ENCODE peak calls at places on chromosomes 5 and 9, in seven cellular contexts. One of them, this sample, is unnamed.

GRCh38 chr9:137306546-137307254 is 4.6 kb upstream of the NRARP start:
- DNase-seq in astrocyte: no peak
- DNase-seq in AG09309: no peak
- DNase-seq in endothelial cell: no peak
- DNase-seq in stomach: no peak
- DNase-seq in MCF 10A: no peak
- DNase-seq in foreskin keratinocyte: no peak
- DNase-seq in this sample: no peak

GRCh38 chr9:2466703-2467102 is 154.9 kb upstream of the VLDLR start:
- DNase-seq in astrocyte: no peak
- DNase-seq in AG09309: no peak
- DNase-seq in endothelial cell: no peak
- DNase-seq in stomach: no peak
- DNase-seq in MCF 10A: no peak
- DNase-seq in foreskin keratinocyte: no peak
- DNase-seq in this sample: no peak

GRCh38 chr5:140545606-140546005 is 1.9 kb upstream of the EIF4EBP3 start:
- DNase-seq in astrocyte: no peak
- DNase-seq in AG09309: no peak
- DNase-seq in endothelial cell: no peak
- DNase-seq in stomach: no peak
- DNase-seq in MCF 10A: no peak
- DNase-seq in foreskin keratinocyte: no peak
- DNase-seq in this sample: no peak

GRCh38 chr9:137313326-137313920 is 11.4 kb upstream of the NRARP start:
- DNase-seq in astrocyte: no peak
- DNase-seq in AG09309: no peak
- DNase-seq in endothelial cell: peak; percentile 4
- DNase-seq in stomach: no peak
- DNase-seq in MCF 10A: no peak
- DNase-seq in foreskin keratinocyte: no peak
- DNase-seq in this sample: no peak

GRCh38 chr9:73011956-73012355 is 59.1 kb upstream of the ALDH1A1 start:
- DNase-seq in astrocyte: no peak
- DNase-seq in AG09309: no peak
- DNase-seq in endothelial cell: no peak
- DNase-seq in stomach: no peak
- DNase-seq in MCF 10A: no peak
- DNase-seq in foreskin keratinocyte: no peak
- DNase-seq in this sample: no peak

GRCh38 chr9:33881635-33882034 is 64.7 kb downstream of the UBE2R2 start:
- DNase-seq in astrocyte: peak; percentile 76
- DNase-seq in AG09309: no peak
- DNase-seq in endothelial cell: no peak
- DNase-seq in stomach: no peak
- DNase-seq in MCF 10A: peak; percentile 21
- DNase-seq in foreskin keratinocyte: no peak
- DNase-seq in this sample: no peak

GRCh38 chr5:179275941-179276837 is 69.1 kb downstream of the ADAMTS2 start:
- DNase-seq in astrocyte: peak; percentile 95
- DNase-seq in AG09309: peak; percentile 92
- DNase-seq in endothelial cell: no peak
- DNase-seq in stomach: peak; percentile 44
- DNase-seq in MCF 10A: peak; percentile 72
- DNase-seq in foreskin keratinocyte: no peak
- DNase-seq in this sample: no peak

GRCh38 chr9:79129865-79130480 is 441.8 kb upstream of the TLE4 start:
- DNase-seq in astrocyte: peak; percentile 30
- DNase-seq in AG09309: no peak
- DNase-seq in endothelial cell: peak; percentile 70
- DNase-seq in stomach: peak; percentile 57
- DNase-seq in MCF 10A: peak; percentile 60
- DNase-seq in foreskin keratinocyte: peak; percentile 13
- DNase-seq in this sample: no peak

GRCh38 chr5:117681431-117681830 is 1106.8 kb upstream of the SEMA6A start:
- DNase-seq in astrocyte: no peak
- DNase-seq in AG09309: no peak
- DNase-seq in endothelial cell: no peak
- DNase-seq in stomach: no peak
- DNase-seq in MCF 10A: no peak
- DNase-seq in foreskin keratinocyte: no peak
- DNase-seq in this sample: no peak

GRCh38 chr9:134670851-134671281 is 29.3 kb downstream of the COL5A1 start:
- DNase-seq in astrocyte: peak; percentile 35
- DNase-seq in AG09309: no peak
- DNase-seq in endothelial cell: no peak
- DNase-seq in stomach: no peak
- DNase-seq in MCF 10A: no peak
- DNase-seq in foreskin keratinocyte: no peak
- DNase-seq in this sample: no peak

GRCh38 chr5:36877667-36878420 is 1.3 kb downstream of the NIPBL start:
- DNase-seq in astrocyte: peak; percentile 48
- DNase-seq in AG09309: no peak
- DNase-seq in endothelial cell: no peak
- DNase-seq in stomach: no peak
- DNase-seq in MCF 10A: peak; percentile 69
- DNase-seq in foreskin keratinocyte: peak; percentile 68
- DNase-seq in this sample: no peak

GRCh38 chr9:82764270-82764669 is 298.7 kb downstream of the RASEF start:
- DNase-seq in astrocyte: no peak
- DNase-seq in AG09309: no peak
- DNase-seq in endothelial cell: no peak
- DNase-seq in stomach: no peak
- DNase-seq in MCF 10A: no peak
- DNase-seq in foreskin keratinocyte: no peak
- DNase-seq in this sample: no peak

GRCh38 chr5:107135391-107135790 is 535.3 kb downstream of the EFNA5 start:
- DNase-seq in astrocyte: peak; percentile 60
- DNase-seq in AG09309: no peak
- DNase-seq in endothelial cell: no peak
- DNase-seq in stomach: no peak
- DNase-seq in MCF 10A: no peak
- DNase-seq in foreskin keratinocyte: peak; percentile 57
- DNase-seq in this sample: no peak

GRCh38 chr5:1672396-1672795 is 127.2 kb downstream of the MRPL36 start:
- DNase-seq in astrocyte: no peak
- DNase-seq in AG09309: no peak
- DNase-seq in endothelial cell: no peak
- DNase-seq in stomach: no peak
- DNase-seq in MCF 10A: no peak
- DNase-seq in foreskin keratinocyte: no peak
- DNase-seq in this sample: no peak
- TF ChIP-seq CTCF in astrocyte: no peak
- TF ChIP-seq CTCF in AG09309: no peak
- TF ChIP-seq CTCF in endothelial cell: no peak
- TF ChIP-seq CTCF in stomach: no peak
- TF ChIP-seq CTCF in MCF 10A: no peak
- TF ChIP-seq CTCF in foreskin keratinocyte: no peak
- TF ChIP-seq CTCF in this sample: no peak

DNA sequence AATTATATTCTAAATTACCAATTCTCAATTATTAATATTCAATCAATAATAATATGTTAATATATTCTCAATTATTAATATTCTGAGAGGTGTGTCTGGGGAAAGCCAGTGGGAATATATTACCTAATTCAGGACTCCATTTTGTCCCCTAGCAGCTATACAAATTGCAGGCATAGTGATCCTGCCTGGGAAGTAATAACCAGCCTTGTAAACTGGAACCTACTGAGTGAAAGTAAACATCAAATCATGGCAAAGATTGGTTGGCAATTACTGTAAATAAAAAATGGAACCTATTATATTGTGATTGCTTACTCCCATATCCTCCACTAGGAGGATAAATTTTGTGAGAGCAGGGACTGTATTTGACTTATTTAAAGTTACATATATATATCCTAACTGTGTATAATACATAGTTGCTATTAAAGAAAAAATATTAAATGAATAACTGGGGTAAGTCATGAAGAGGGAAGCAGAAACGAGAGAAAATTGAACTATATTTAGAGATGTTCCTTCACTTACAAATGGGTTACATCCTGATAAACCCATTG is 150.5 kb upstream of the ELL2 start:
- DNase-seq in astrocyte: no peak
- DNase-seq in AG09309: no peak
- DNase-seq in endothelial cell: no peak
- DNase-seq in stomach: no peak
- DNase-seq in MCF 10A: no peak
- DNase-seq in foreskin keratinocyte: no peak
- DNase-seq in this sample: no peak
- TF ChIP-seq CTCF in astrocyte: no peak
- TF ChIP-seq CTCF in AG09309: peak; percentile 1
- TF ChIP-seq CTCF in endothelial cell: peak; percentile 52
- TF ChIP-seq CTCF in stomach: no peak
- TF ChIP-seq CTCF in MCF 10A: no peak
- TF ChIP-seq CTCF in foreskin keratinocyte: peak; percentile 45
- TF ChIP-seq CTCF in this sample: no peak

GRCh38 chr5:80408475-80408875 is 611 bp downstream of the ZFYVE16 start:
- DNase-seq in astrocyte: peak; percentile 35
- DNase-seq in AG09309: no peak
- DNase-seq in endothelial cell: peak; percentile 67
- DNase-seq in stomach: peak; percentile 50
- DNase-seq in MCF 10A: peak; percentile 66
- DNase-seq in foreskin keratinocyte: no peak
- DNase-seq in this sample: no peak
- TF ChIP-seq CTCF in astrocyte: no peak
- TF ChIP-seq CTCF in AG09309: no peak
- TF ChIP-seq CTCF in endothelial cell: no peak
- TF ChIP-seq CTCF in stomach: no peak
- TF ChIP-seq CTCF in MCF 10A: peak; percentile 3
- TF ChIP-seq CTCF in foreskin keratinocyte: no peak
- TF ChIP-seq CTCF in this sample: no peak

GRCh38 chr9:88678431-88678830 is 143.5 kb downstream of the NXNL2 start:
- DNase-seq in astrocyte: no peak
- DNase-seq in AG09309: no peak
- DNase-seq in endothelial cell: no peak
- DNase-seq in stomach: no peak
- DNase-seq in MCF 10A: no peak
- DNase-seq in foreskin keratinocyte: no peak
- DNase-seq in this sample: no peak

GRCh38 chr9:88676644-88677043 is 141.7 kb downstream of the NXNL2 start:
- DNase-seq in astrocyte: no peak
- DNase-seq in AG09309: no peak
- DNase-seq in endothelial cell: no peak
- DNase-seq in stomach: no peak
- DNase-seq in MCF 10A: no peak
- DNase-seq in foreskin keratinocyte: no peak
- DNase-seq in this sample: no peak

GRCh38 chr9:88678008-88678407 is 143.0 kb downstream of the NXNL2 start:
- DNase-seq in astrocyte: no peak
- DNase-seq in AG09309: no peak
- DNase-seq in endothelial cell: no peak
- DNase-seq in stomach: no peak
- DNase-seq in MCF 10A: no peak
- DNase-seq in foreskin keratinocyte: no peak
- DNase-seq in this sample: no peak

GRCh38 chr9:88672874-88673695 is 138.1 kb downstream of the NXNL2 start:
- DNase-seq in astrocyte: no peak
- DNase-seq in AG09309: no peak
- DNase-seq in endothelial cell: no peak
- DNase-seq in stomach: no peak
- DNase-seq in MCF 10A: no peak
- DNase-seq in foreskin keratinocyte: no peak
- DNase-seq in this sample: no peak
- TF ChIP-seq CTCF in astrocyte: no peak
- TF ChIP-seq CTCF in AG09309: peak; percentile 3
- TF ChIP-seq CTCF in endothelial cell: no peak
- TF ChIP-seq CTCF in stomach: no peak
- TF ChIP-seq CTCF in MCF 10A: no peak
- TF ChIP-seq CTCF in foreskin keratinocyte: peak; percentile 23
- TF ChIP-seq CTCF in this sample: no peak

GRCh38 chr5:14868771-14869170 is 2.8 kb downstream of the ANKH start:
- DNase-seq in astrocyte: no peak
- DNase-seq in AG09309: no peak
- DNase-seq in endothelial cell: no peak
- DNase-seq in stomach: no peak
- DNase-seq in MCF 10A: no peak
- DNase-seq in foreskin keratinocyte: no peak
- DNase-seq in this sample: no peak

GRCh38 chr5:14871573-14872069 is at the start of gene ANKH:
- DNase-seq in astrocyte: peak; percentile 59
- DNase-seq in AG09309: no peak
- DNase-seq in endothelial cell: peak; percentile 85
- DNase-seq in stomach: peak; percentile 82
- DNase-seq in MCF 10A: peak; percentile 72
- DNase-seq in foreskin keratinocyte: no peak
- DNase-seq in this sample: peak; percentile 79

GRCh38 chr5:14871084-14871572 is 450 bp downstream of the ANKH start:
- DNase-seq in astrocyte: no peak
- DNase-seq in AG09309: no peak
- DNase-seq in endothelial cell: no peak
- DNase-seq in stomach: no peak
- DNase-seq in MCF 10A: peak; percentile 24
- DNase-seq in foreskin keratinocyte: no peak
- DNase-seq in this sample: no peak

GRCh38 chr5:14869286-14870164 is 2.1 kb downstream of the ANKH start:
- DNase-seq in astrocyte: no peak
- DNase-seq in AG09309: no peak
- DNase-seq in endothelial cell: no peak
- DNase-seq in stomach: no peak
- DNase-seq in MCF 10A: no peak
- DNase-seq in foreskin keratinocyte: no peak
- DNase-seq in this sample: no peak

GRCh38 chr5:14870347-14871083 is 1.1 kb downstream of the ANKH start:
- DNase-seq in astrocyte: no peak
- DNase-seq in AG09309: no peak
- DNase-seq in endothelial cell: peak; percentile 7
- DNase-seq in stomach: peak; percentile 31
- DNase-seq in MCF 10A: peak; percentile 18
- DNase-seq in foreskin keratinocyte: no peak
- DNase-seq in this sample: no peak
- TF ChIP-seq CTCF in astrocyte: no peak
- TF ChIP-seq CTCF in AG09309: peak; percentile 16
- TF ChIP-seq CTCF in endothelial cell: no peak
- TF ChIP-seq CTCF in stomach: no peak
- TF ChIP-seq CTCF in MCF 10A: no peak
- TF ChIP-seq CTCF in foreskin keratinocyte: no peak
- TF ChIP-seq CTCF in this sample: no peak

GRCh38 chr9:6194934-6195333 is 20.7 kb upstream of the IL33 start:
- DNase-seq in astrocyte: no peak
- DNase-seq in AG09309: no peak
- DNase-seq in endothelial cell: no peak
- DNase-seq in stomach: no peak
- DNase-seq in MCF 10A: peak; percentile 27
- DNase-seq in foreskin keratinocyte: peak; percentile 11
- DNase-seq in this sample: no peak
- TF ChIP-seq CTCF in astrocyte: peak; percentile 13
- TF ChIP-seq CTCF in AG09309: peak; percentile 41
- TF ChIP-seq CTCF in endothelial cell: peak; percentile 18
- TF ChIP-seq CTCF in stomach: no peak
- TF ChIP-seq CTCF in MCF 10A: no peak
- TF ChIP-seq CTCF in foreskin keratinocyte: peak; percentile 49
- TF ChIP-seq CTCF in this sample: no peak

GRCh38 chr5:101045689-101046088 is 142.6 kb upstream of the ST8SIA4 start:
- DNase-seq in astrocyte: no peak
- DNase-seq in AG09309: no peak
- DNase-seq in endothelial cell: no peak
- DNase-seq in stomach: no peak
- DNase-seq in MCF 10A: peak; percentile 9
- DNase-seq in foreskin keratinocyte: no peak
- DNase-seq in this sample: no peak
- TF ChIP-seq CTCF in astrocyte: no peak
- TF ChIP-seq CTCF in AG09309: no peak
- TF ChIP-seq CTCF in endothelial cell: no peak
- TF ChIP-seq CTCF in stomach: no peak
- TF ChIP-seq CTCF in MCF 10A: peak; percentile 30
- TF ChIP-seq CTCF in foreskin keratinocyte: peak; percentile 47
- TF ChIP-seq CTCF in this sample: peak; percentile 38

GRCh38 chr5:113043491-113043931 is 66.9 kb downstream of the DCP2 start:
- DNase-seq in astrocyte: no peak
- DNase-seq in AG09309: no peak
- DNase-seq in endothelial cell: peak; percentile 46
- DNase-seq in stomach: no peak
- DNase-seq in MCF 10A: no peak
- DNase-seq in foreskin keratinocyte: no peak
- DNase-seq in this sample: no peak
- TF ChIP-seq CTCF in astrocyte: no peak
- TF ChIP-seq CTCF in AG09309: peak; percentile 31
- TF ChIP-seq CTCF in endothelial cell: no peak
- TF ChIP-seq CTCF in stomach: no peak
- TF ChIP-seq CTCF in MCF 10A: no peak
- TF ChIP-seq CTCF in foreskin keratinocyte: peak; percentile 34
- TF ChIP-seq CTCF in this sample: no peak

This sample was measured in natural killer cell.